ENCODE peak calls at places on chromosomes 13 and 19, in six cellular contexts. One of them, this sample, is unnamed.

GRCh38 chr13:20547479-20547908 is 19.5 kb upstream of the IFT88 start:
- DNase-seq in A549: no peak
- DNase-seq in lower lobe of right lung: no peak
- DNase-seq in uterus: no peak
- DNase-seq in endodermal cell: no peak
- DNase-seq in K562: no peak
- DNase-seq in this sample: no peak

GRCh38 chr13:29935309-29935981 is 85.0 kb upstream of the UBL3 start:
- DNase-seq in endodermal cell: no peak
- DNase-seq in K562: no peak
- DNase-seq in uterus: no peak
- DNase-seq in lower lobe of right lung: peak
- DNase-seq in A549: no peak
- DNase-seq in this sample: no peak

GRCh38 chr13:37306778-37307544 is 201.5 kb upstream of the CSNK1A1L start:
- DNase-seq in K562: no peak
- DNase-seq in endodermal cell: no peak
- DNase-seq in A549: no peak
- DNase-seq in uterus: no peak
- DNase-seq in lower lobe of right lung: no peak
- DNase-seq in this sample: peak

GRCh38 chr19:58346961-58347929 is 6.0 kb downstream of the A1BG start:
- DNase-seq in endodermal cell: peak
- DNase-seq in K562: peak
- DNase-seq in A549: peak
- DNase-seq in uterus: peak
- DNase-seq in lower lobe of right lung: peak
- DNase-seq in this sample: peak

GRCh38 chr19:14505488-14506239 is 9.7 kb upstream of the GIPC1 start:
- DNase-seq in A549: peak
- DNase-seq in K562: peak
- DNase-seq in endodermal cell: peak
- DNase-seq in uterus: no peak
- DNase-seq in lower lobe of right lung: peak
- DNase-seq in this sample: peak

GRCh38 chr19:55519461-55520311 is 17.2 kb downstream of the SBK2 start:
- DNase-seq in A549: peak
- DNase-seq in uterus: no peak
- DNase-seq in endodermal cell: no peak
- DNase-seq in K562: no peak
- DNase-seq in lower lobe of right lung: no peak
- DNase-seq in this sample: peak

GRCh38 chr19:52603558-52604207 is 33.6 kb downstream of the ZNF701 start:
- DNase-seq in uterus: no peak
- DNase-seq in K562: no peak
- DNase-seq in A549: no peak
- DNase-seq in endodermal cell: no peak
- DNase-seq in lower lobe of right lung: no peak
- DNase-seq in this sample: peak

GRCh38 chr19:32234663-32235217 is 110.7 kb upstream of the ZNF507 start:
- DNase-seq in lower lobe of right lung: no peak
- DNase-seq in endodermal cell: no peak
- DNase-seq in A549: no peak
- DNase-seq in uterus: no peak
- DNase-seq in K562: no peak
- DNase-seq in this sample: no peak

GRCh38 chr13:24167666-24168391 is 7.3 kb downstream of the SPATA13 start:
- DNase-seq in endodermal cell: peak
- DNase-seq in K562: no peak
- DNase-seq in lower lobe of right lung: no peak
- DNase-seq in uterus: no peak
- DNase-seq in A549: no peak
- DNase-seq in this sample: no peak

GRCh38 chr13:22187329-22187728 is 516.5 kb downstream of the FGF9 start:
- DNase-seq in lower lobe of right lung: no peak
- DNase-seq in endodermal cell: no peak
- DNase-seq in K562: no peak
- DNase-seq in uterus: no peak
- DNase-seq in A549: no peak
- DNase-seq in this sample: no peak

GRCh38 chr19:44741841-44742352 is 6.6 kb upstream of the BCL3 start:
- DNase-seq in endodermal cell: peak
- DNase-seq in uterus: peak
- DNase-seq in A549: peak
- DNase-seq in lower lobe of right lung: peak
- DNase-seq in K562: peak
- DNase-seq in this sample: peak

GRCh38 chr19:8569066-8569761 is 8.0 kb downstream of the MYO1F start:
- DNase-seq in uterus: no peak
- DNase-seq in K562: peak
- DNase-seq in lower lobe of right lung: peak
- DNase-seq in A549: peak
- DNase-seq in endodermal cell: no peak
- DNase-seq in this sample: peak
- H3K4me3 ChIP-seq in uterus: no peak
- H3K4me3 ChIP-seq in K562: no peak
- H3K4me3 ChIP-seq in lower lobe of right lung: peak
- H3K4me3 ChIP-seq in A549: no peak
- H3K4me3 ChIP-seq in endodermal cell: no peak
- H3K4me3 ChIP-seq in this sample: no peak

GRCh38 chr19:2080336-2080988 is 15.7 kb downstream of the MOB3A start:
- DNase-seq in endodermal cell: no peak
- DNase-seq in K562: no peak
- DNase-seq in lower lobe of right lung: no peak
- DNase-seq in A549: no peak
- DNase-seq in uterus: no peak
- DNase-seq in this sample: no peak

GRCh38 chr19:2083174-2083854 is 12.8 kb downstream of the MOB3A start:
- DNase-seq in A549: no peak
- DNase-seq in uterus: peak
- DNase-seq in endodermal cell: no peak
- DNase-seq in lower lobe of right lung: no peak
- DNase-seq in K562: no peak
- DNase-seq in this sample: no peak

GRCh38 chr19:2079865-2080301 is 16.2 kb downstream of the MOB3A start:
- DNase-seq in K562: peak
- DNase-seq in lower lobe of right lung: no peak
- DNase-seq in uterus: no peak
- DNase-seq in A549: no peak
- DNase-seq in endodermal cell: no peak
- DNase-seq in this sample: no peak

GRCh38 chr19:2079076-2079864 is 16.9 kb downstream of the MOB3A start:
- DNase-seq in uterus: no peak
- DNase-seq in A549: no peak
- DNase-seq in lower lobe of right lung: no peak
- DNase-seq in K562: peak
- DNase-seq in endodermal cell: no peak
- DNase-seq in this sample: no peak

GRCh38 chr19:2081873-2082810 is 14.0 kb downstream of the MOB3A start:
- DNase-seq in A549: no peak
- DNase-seq in uterus: no peak
- DNase-seq in endodermal cell: no peak
- DNase-seq in lower lobe of right lung: peak
- DNase-seq in K562: no peak
- DNase-seq in this sample: no peak
- H3K4me3 ChIP-seq in A549: no peak
- H3K4me3 ChIP-seq in uterus: no peak
- H3K4me3 ChIP-seq in endodermal cell: no peak
- H3K4me3 ChIP-seq in lower lobe of right lung: peak
- H3K4me3 ChIP-seq in K562: no peak
- H3K4me3 ChIP-seq in this sample: no peak

DNA sequence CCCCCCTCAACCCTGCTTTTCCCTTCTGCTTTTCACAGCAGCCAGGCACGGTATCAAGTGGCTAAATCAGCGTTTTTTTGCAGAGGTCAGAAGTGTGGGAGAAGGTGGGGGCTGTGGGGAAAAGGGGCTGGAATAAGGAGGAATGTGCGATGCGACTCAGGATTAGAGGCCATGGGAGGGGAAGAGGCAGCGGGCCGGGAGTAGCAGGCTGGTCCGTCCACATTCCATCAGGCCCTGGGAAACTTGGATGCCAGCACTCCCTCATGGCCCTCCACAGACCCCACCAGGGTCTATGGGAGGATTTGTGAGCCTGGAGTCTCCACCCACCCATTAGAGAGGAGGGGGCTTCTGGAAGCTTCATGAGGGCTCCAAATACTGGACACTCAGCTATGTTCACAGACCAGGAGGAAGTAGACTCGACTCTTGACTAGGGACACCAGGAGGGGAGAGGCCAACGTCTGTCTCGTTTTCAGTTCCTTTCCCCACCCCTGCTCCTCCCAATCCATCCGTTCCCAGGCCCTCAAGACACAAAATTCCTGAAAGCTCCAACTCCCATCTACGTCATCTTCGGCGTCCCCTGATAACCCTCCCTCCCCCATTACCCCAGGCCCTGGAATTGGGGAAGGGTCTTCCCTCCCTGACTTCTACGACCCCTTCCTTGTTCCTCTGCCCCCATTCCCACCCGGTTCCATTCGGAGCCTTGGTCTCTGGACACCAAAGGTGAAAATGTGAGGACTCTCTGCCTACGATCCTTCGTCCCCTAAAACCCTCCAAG is 3.3 kb upstream of the KCNC3 start:
- DNase-seq in endodermal cell: peak
- DNase-seq in A549: no peak
- DNase-seq in uterus: no peak
- DNase-seq in lower lobe of right lung: peak
- DNase-seq in K562: no peak
- DNase-seq in this sample: no peak
- H3K4me3 ChIP-seq in endodermal cell: peak
- H3K4me3 ChIP-seq in A549: peak
- H3K4me3 ChIP-seq in uterus: no peak
- H3K4me3 ChIP-seq in lower lobe of right lung: peak
- H3K4me3 ChIP-seq in K562: peak
- H3K4me3 ChIP-seq in this sample: no peak

GRCh38 chr13:72507394-72508199 is 219.8 kb downstream of the MZT1 start:
- DNase-seq in K562: no peak
- DNase-seq in uterus: no peak
- DNase-seq in endodermal cell: no peak
- DNase-seq in lower lobe of right lung: no peak
- DNase-seq in A549: no peak
- DNase-seq in this sample: peak
- H3K4me3 ChIP-seq in K562: no peak
- H3K4me3 ChIP-seq in uterus: no peak
- H3K4me3 ChIP-seq in endodermal cell: no peak
- H3K4me3 ChIP-seq in lower lobe of right lung: peak
- H3K4me3 ChIP-seq in A549: no peak
- H3K4me3 ChIP-seq in this sample: no peak

GRCh38 chr13:114145256-114145655 is 12.8 kb upstream of the RASA3 start:
- DNase-seq in A549: no peak
- DNase-seq in uterus: no peak
- DNase-seq in endodermal cell: no peak
- DNase-seq in K562: no peak
- DNase-seq in lower lobe of right lung: no peak
- DNase-seq in this sample: no peak
- H3K4me3 ChIP-seq in A549: no peak
- H3K4me3 ChIP-seq in uterus: no peak
- H3K4me3 ChIP-seq in endodermal cell: no peak
- H3K4me3 ChIP-seq in K562: no peak
- H3K4me3 ChIP-seq in lower lobe of right lung: no peak
- H3K4me3 ChIP-seq in this sample: no peak

DNA sequence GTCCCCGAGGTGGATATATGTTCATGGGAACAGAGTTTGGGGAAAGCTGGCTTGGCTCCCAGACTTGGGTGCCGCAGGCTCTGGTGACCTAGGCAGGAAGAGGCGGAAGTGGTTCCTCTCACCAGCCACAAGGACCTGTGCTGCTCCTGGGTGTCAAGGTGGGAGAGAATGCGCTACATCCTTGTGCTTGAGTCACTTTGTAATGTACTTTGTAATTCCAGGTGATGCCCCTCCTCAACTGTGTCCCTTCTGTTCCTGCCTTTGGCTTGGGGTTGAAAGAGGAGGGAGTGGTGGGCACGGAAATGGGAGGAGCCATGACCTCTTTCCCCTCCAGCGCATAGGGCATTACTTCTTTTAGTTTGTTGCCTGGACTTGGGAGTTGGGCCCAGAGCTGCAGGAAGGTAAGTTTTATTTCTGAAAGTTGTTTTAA is 10.9 kb downstream of the GARRE1 start:
- DNase-seq in endodermal cell: peak
- DNase-seq in lower lobe of right lung: no peak
- DNase-seq in uterus: peak
- DNase-seq in K562: no peak
- DNase-seq in A549: no peak
- DNase-seq in this sample: no peak
- H3K4me3 ChIP-seq in endodermal cell: no peak
- H3K4me3 ChIP-seq in lower lobe of right lung: peak
- H3K4me3 ChIP-seq in uterus: no peak
- H3K4me3 ChIP-seq in K562: no peak
- H3K4me3 ChIP-seq in A549: no peak
- H3K4me3 ChIP-seq in this sample: no peak

DNA sequence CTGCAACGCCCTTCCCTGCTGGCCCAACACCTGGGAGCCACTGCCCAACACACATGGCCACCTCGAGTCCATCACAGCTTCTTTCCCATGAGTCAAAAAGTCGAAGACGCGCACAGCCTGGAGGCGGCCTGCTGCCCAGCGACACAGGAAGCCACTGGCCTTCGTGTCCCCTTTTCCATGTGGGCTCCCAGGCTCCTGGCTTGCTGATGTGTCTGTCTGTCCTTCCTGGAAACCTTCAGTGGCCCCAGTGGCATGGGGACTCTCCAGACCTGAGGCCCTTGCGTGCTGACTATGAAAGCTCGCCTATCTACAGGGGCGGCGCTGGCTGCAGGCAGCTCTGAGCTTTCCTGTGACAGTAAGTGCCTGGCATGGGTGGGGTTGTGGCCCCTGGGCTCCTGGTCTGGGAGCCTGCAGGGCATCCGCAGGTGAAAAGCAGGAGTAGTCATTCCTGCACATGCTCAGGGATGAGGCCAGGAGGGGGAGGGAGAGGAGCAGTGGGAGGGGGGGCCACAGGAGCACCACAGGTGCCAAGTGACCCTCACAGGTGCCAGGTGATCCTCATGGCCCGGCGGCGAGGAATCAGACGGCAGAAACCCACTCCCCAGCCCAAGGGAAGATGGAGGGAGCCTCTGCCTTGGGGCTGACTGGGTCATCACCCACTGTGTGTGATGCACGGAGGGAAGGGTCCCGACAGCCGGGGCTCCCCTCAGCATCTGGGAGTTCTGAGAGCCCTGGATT is 27.5 kb downstream of the SH3GL1 start:
- DNase-seq in uterus: no peak
- DNase-seq in A549: no peak
- DNase-seq in lower lobe of right lung: no peak
- DNase-seq in K562: no peak
- DNase-seq in endodermal cell: no peak
- DNase-seq in this sample: no peak
- H3K4me3 ChIP-seq in uterus: no peak
- H3K4me3 ChIP-seq in A549: no peak
- H3K4me3 ChIP-seq in lower lobe of right lung: no peak
- H3K4me3 ChIP-seq in K562: no peak
- H3K4me3 ChIP-seq in endodermal cell: no peak
- H3K4me3 ChIP-seq in this sample: no peak

This sample was measured in cardiac fibroblast.